ENCODE peak calls at places on chromosomes 12 and 14, in seven cellular contexts. P, Z, H, S, D, E and W are unnamed samples.

GRCh38 chr14:34199585-34199984 is 248.7 kb upstream of the EGLN3 start:
- DNase-seq in S (no peak), P (no peak), E (no peak), Z (no peak), H (no peak), D (no peak), W (no peak)

GRCh38 chr12:76670776-76671175 is 93.1 kb upstream of the ZDHHC17 start:
- DNase-seq in H (no peak), E (no peak), Z (no peak), S (no peak), D (no peak), P (no peak), W (no peak)

GRCh38 chr12:93137656-93138612 is 208.8 kb upstream of the EEA1 start:
- DNase-seq in E (no peak), Z (no peak), H (no peak), P (no peak), S (no peak), D (peak), W (no peak)

GRCh38 chr14:79037114-79037513 is 866.9 kb downstream of the NRXN3 start:
- DNase-seq in S (no peak), E (no peak), Z (no peak), H (no peak), P (no peak), D (no peak), W (no peak)

GRCh38 chr12:122870867-122871664 is 24.9 kb downstream of the VPS37B start:
- DNase-seq in D (no peak), P (no peak), H (no peak), E (no peak), Z (peak), S (no peak), W (no peak)

GRCh38 chr14:81533536-81534343 is at the start of gene SEL1L:
- DNase-seq in H (peak), P (peak), D (peak), Z (peak), S (peak), E (peak), W (peak)

GRCh38 chr12:12613334-12613733 is 1.7 kb downstream of the CREBL2 start:
- DNase-seq in H (no peak), Z (no peak), S (no peak), E (no peak), P (no peak), D (no peak), W (no peak)

GRCh38 chr12:131747771-131748170 is 36.9 kb downstream of the SFSWAP start:
- DNase-seq in H (no peak), Z (no peak), E (no peak), D (no peak), P (no peak), S (no peak), W (no peak)

GRCh38 chr12:56521209-56521589 is 421 bp upstream of the RBMS2 start:
- DNase-seq in H (no peak), S (no peak), P (no peak), E (no peak), D (no peak), Z (no peak), W (no peak)

GRCh38 chr12:127257366-127257935 is 1009.5 kb upstream of the TMEM132C start:
- DNase-seq in E (no peak), D (no peak), S (no peak), H (no peak), Z (no peak), P (no peak), W (no peak)

GRCh38 chr14:37890095-37890494 is 294.7 kb downstream of the TTC6 start:
- DNase-seq in Z (no peak), H (no peak), D (no peak), S (no peak), E (no peak), P (no peak), W (no peak)

DNA sequence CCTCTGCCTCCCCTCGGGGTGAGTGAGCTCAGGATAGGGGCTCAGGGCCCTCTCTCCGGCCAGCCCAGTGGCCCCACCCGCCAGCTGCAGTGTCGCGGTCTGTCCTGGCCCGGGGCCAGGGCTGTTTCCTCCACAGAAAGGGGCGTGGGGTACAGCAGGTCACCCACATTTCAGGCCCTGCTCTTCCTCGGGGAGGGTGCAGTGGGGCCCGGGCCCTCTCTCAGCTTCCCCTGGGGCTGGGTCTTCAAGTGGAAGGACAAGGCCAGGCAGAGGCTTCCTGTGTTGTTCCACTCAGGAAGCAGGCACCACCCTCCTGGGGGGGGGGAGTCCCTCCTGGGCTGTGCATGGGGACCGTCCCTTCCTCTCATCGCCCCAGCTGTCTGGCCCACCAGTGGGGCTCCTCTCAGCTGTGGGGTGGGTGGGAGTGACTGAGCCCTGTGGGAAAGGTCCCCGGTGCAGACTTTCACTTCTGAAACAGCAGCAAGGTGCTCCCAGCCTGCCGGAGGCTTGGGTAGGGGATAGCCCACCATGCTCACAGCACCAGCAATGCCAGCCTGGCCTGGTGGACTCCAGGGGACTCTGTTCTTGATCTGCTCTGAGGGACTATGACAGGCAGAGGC is 3.7 kb downstream of the GPR132 start:
- DNase-seq in D (no peak), Z (no peak), S (no peak), E (no peak), H (no peak), P (no peak), W (peak)
- TF ChIP-seq POLR2AphosphoS5 in D (no peak), Z (no peak), S (peak), E (no peak), H (peak), P (no peak), W (no peak)

DNA sequence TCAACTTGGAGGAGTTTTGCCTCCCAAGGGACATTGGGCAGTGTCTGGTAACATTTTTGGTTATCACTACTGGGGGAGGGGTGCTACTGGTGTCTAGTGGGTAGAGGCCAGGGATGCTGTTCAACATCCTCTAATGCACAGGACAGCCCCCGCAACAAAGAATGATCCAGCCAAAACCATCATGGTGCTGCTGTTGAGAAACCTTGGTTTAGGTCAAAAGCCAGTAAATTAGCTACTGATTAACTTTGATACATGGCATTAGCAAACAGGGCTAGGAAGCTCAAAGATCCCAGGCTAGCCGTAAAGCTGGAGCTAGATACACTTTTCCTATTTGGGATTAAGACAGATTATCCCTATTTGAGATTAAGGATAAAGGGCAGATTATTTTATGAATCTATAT is 8.8 kb downstream of the ALKBH2 start:
- DNase-seq in P (peak), H (no peak), D (no peak), E (no peak), Z (no peak), S (no peak), W (no peak)
- TF ChIP-seq TAF1 in P (no peak), H (no peak), D (no peak), E (no peak), Z (no peak), S (no peak), W (no peak)

GRCh38 chr12:1878214-1878613 is 40.2 kb downstream of the CACNA2D4 start:
- DNase-seq in S (no peak), E (no peak), P (no peak), D (no peak), H (no peak), Z (peak), W (no peak)

GRCh38 chr12:1873531-1874149 is 44.8 kb downstream of the CACNA2D4 start:
- DNase-seq in H (no peak), S (no peak), Z (peak), P (no peak), D (no peak), E (no peak), W (no peak)

GRCh38 chr12:1878695-1879094 is 39.8 kb downstream of the CACNA2D4 start:
- DNase-seq in Z (peak), P (no peak), E (peak), S (no peak), D (peak), H (no peak), W (no peak)

GRCh38 chr12:1877169-1877878 is 41.1 kb downstream of the CACNA2D4 start:
- DNase-seq in S (no peak), H (no peak), Z (no peak), D (no peak), E (peak), P (peak), W (no peak)

DNA sequence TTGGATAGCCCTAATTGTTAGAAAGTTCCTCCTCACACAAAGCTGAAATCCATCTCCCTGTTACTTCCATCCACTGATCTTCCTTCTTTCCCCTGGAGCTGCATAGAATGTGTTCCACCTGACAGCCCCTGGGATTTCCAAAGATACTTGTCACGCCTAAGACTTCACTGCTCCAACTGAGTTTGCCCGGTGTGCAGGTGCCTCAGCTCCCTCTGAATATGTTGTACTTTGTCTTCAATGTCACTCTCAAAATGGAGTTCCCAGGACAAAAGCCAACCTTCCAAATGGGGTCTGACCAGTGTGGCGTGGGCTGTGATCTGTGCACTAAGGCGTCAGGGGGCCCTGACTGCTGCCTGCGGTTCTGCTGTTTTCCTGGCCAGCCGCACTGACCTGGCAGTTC is 42.8 kb downstream of the CACNA2D4 start:
- DNase-seq in Z (no peak), D (no peak), P (no peak), E (peak), H (no peak), S (no peak), W (no peak)
- TF ChIP-seq POLR2AphosphoS5 in Z (no peak), D (no peak), P (no peak), E (no peak), H (no peak), S (no peak), W (no peak)

GRCh38 chr12:27309995-27310315 is 22.7 kb upstream of the BMAL2 start:
- DNase-seq in Z (no peak), E (no peak), D (no peak), S (no peak), P (no peak), H (no peak), W (no peak)

GRCh38 chr12:27304856-27305255 is 27.8 kb upstream of the BMAL2 start:
- DNase-seq in S (no peak), Z (peak), E (no peak), D (no peak), H (no peak), P (no peak), W (no peak)

GRCh38 chr12:27303139-27304111 is 29.2 kb upstream of the BMAL2 start:
- DNase-seq in E (no peak), D (no peak), P (no peak), S (no peak), Z (no peak), H (no peak), W (no peak)

GRCh38 chr12:27309293-27309994 is 23.2 kb upstream of the BMAL2 start:
- DNase-seq in P (no peak), Z (no peak), E (no peak), H (no peak), D (no peak), S (no peak), W (no peak)

DNA sequence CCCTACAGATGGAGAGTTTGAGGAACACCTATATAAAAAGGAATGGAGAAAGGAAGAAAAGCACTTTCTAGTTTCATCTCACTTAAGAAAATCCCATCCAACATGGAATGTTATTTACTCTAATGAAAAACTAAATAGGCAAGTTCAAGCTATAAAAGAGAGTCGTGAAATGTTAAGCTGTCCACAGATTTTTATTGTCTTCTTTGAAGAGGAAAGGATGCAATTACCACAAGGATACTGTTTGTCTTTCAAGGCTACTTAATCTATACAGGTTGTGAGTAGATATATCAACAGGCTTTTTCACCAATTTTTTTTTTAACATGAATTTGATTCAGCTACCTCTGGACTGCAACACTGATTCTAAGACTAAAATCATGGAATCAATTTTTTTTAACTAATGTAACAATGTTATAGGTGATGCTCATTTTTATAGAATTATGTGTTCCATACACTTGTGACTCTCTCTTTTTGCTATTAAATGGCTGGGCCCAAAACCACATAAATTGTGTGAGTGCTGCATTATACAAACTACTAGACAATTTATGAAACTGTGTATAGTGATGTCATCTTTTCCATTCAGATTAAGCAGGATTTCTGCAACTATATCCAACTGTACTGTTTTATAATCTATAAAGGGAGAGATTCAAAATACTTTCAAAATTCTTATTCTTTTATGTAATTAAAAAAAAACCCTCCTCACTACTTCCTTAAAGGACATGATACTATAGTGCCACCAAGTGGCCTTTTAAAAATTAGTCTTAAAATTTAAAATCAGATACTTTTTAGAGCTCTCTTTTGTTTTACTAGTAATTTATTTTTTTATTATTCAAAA is 26.7 kb upstream of the BMAL2 start:
- DNase-seq in D (no peak), S (no peak), H (no peak), Z (peak), E (no peak), P (peak), W (no peak)
- TF ChIP-seq TAF1 in D (no peak), S (no peak), H (no peak), Z (no peak), E (no peak), P (no peak), W (no peak)

GRCh38 chr12:108826807-108827721 is 30.3 kb downstream of the SSH1 start:
- DNase-seq in D (no peak), S (no peak), P (no peak), Z (peak), H (no peak), E (no peak), W (no peak)
- TF ChIP-seq POLR2AphosphoS5 in D (no peak), S (no peak), P (no peak), Z (no peak), H (no peak), E (no peak), W (no peak)

DNA sequence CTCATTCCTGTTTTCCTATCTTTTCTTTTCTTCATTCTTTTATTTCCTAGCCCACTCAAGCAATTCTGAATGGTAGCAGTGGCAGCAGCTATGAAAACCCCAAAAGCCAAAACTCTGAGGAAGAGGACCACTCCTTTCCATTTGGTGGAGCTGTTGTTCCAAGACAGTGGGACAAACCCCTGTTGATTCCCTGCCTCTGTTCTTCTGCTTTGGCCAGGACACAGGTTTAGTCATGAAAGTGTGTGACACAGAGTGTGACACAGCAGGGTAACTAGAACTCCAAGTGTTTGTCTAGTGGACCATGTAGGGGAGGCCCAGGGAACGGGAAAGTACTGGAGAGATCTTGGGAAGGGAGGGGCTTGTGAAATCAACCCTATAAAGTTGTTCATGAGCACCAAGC is 71.1 kb downstream of the PTCSC3 start:
- DNase-seq in S (no peak), Z (no peak), D (peak), H (no peak), E (peak), P (peak), W (no peak)
- TF ChIP-seq TAF1 in S (no peak), Z (no peak), D (no peak), H (no peak), E (no peak), P (no peak), W (no peak)

GRCh38 chr12:14964401-14964800 is 3.0 kb upstream of the ARHGDIB start:
- DNase-seq in S (no peak), D (no peak), P (no peak), Z (no peak), H (no peak), E (no peak), W (no peak)
- TF ChIP-seq POLR2AphosphoS5 in S (no peak), D (no peak), P (no peak), Z (no peak), H (no peak), E (no peak), W (no peak)

GRCh38 chr12:117093431-117093830 is 5.8 kb downstream of the TESC start:
- DNase-seq in Z (no peak), D (no peak), P (no peak), E (no peak), H (no peak), S (no peak), W (no peak)
- TF ChIP-seq TAF1 in Z (no peak), D (no peak), P (no peak), E (no peak), H (no peak), S (no peak), W (no peak)

GRCh38 chr12:47839214-47839613 is 19.5 kb upstream of the HDAC7 start:
- DNase-seq in S (no peak), H (no peak), E (no peak), P (no peak), Z (no peak), D (no peak), W (no peak)

GRCh38 chr12:47835017-47835830 is 15.5 kb upstream of the HDAC7 start:
- DNase-seq in P (no peak), S (no peak), E (no peak), D (no peak), H (no peak), Z (no peak), W (no peak)

GRCh38 chr12:47838286-47838931 is 18.7 kb upstream of the HDAC7 start:
- DNase-seq in D (peak), H (no peak), Z (peak), S (no peak), P (peak), E (no peak), W (no peak)

GRCh38 chr12:47835831-47836155 is 16.1 kb upstream of the HDAC7 start:
- DNase-seq in Z (no peak), E (no peak), S (no peak), H (no peak), P (no peak), D (no peak), W (no peak)

DNA sequence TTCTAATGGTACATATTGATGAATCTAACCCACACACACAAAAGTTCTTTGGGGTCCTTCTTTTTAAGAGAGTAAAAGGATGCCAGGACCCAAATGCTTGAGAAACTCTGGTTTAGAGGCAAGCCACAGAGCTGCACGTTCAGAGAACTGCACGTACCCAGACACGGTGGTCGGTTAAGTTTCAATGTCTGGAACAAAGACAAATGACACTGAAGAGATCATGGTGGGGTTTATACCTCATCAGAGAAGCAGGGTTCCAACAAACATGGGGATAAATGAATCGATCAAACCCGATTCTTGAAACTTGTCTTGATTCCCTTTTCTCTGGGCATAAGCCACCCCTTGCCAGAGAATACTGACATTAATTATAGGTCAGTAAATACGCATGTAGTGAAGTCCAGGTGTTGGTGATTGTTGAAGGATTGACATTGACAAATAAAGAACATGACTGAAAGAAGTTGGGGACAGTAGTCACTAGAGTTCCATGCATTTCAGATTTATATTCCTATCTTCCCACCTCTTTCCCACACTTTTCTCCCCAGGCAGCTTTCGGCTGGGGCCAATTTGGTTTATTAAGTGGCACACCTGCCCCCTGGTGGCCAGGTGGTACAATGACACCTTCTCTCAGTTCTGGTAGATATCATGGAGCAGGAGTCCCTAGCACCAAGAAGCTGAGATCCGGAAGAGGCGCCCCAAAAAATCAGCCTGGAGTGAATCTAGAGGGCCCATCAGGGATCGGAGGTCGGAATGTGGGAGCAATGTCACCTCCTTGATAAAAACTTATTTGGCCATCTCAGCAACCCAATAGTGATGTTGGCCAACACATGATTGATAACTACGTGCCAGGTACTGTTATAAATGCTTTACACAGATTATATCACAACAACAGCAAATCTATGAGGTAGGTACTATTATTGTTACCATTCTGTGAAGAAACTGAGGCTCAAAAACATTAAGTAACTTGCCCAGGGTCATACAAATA is 17.8 kb upstream of the HDAC7 start:
- DNase-seq in P (peak), D (peak), H (no peak), E (peak), Z (peak), S (peak), W (no peak)
- TF ChIP-seq POLR2AphosphoS5 in P (no peak), D (no peak), H (no peak), E (no peak), Z (no peak), S (no peak), W (no peak)